ENCODE peak calls at places on chromosomes 6 and 20, in six cellular contexts. W is right cardiac atrium, A is uterus, S is endothelial cell of umbilical vein, B is MM.1S, H is psoas muscle. Z is an unnamed sample. For H3K4me1, the result is how much of the 10 kb centered on the place peaks cover.

GRCh38 chr6:88864347-88865057 is 98.9 kb downstream of the RNGTT start:
- DNase-seq in W (no peak), A (no peak), S (no peak), B (no peak), H (no peak), Z (no peak)

GRCh38 chr6:4256969-4257368 is 121.6 kb upstream of the ECI2 start:
- DNase-seq in W (no peak), A (no peak), S (peak), B (no peak), H (no peak), Z (no peak)

GRCh38 chr20:62423326-62423706 is 4.0 kb downstream of the RBBP8NL start:
- DNase-seq in W (no peak), A (no peak), S (no peak), B (no peak), H (no peak), Z (peak)

GRCh38 chr6:84522135-84522535 is 242.3 kb downstream of the TBX18 start:
- DNase-seq in W (peak), A (no peak), S (peak), B (no peak), H (no peak), Z (no peak)

GRCh38 chr20:10985536-10985935 is 311.7 kb upstream of the JAG1 start:
- DNase-seq in W (no peak), A (no peak), S (peak), B (no peak), H (no peak), Z (no peak)

GRCh38 chr6:34047913-34048867 is 97.7 kb downstream of the GRM4 start:
- DNase-seq in W (no peak), A (no peak), S (no peak), B (no peak), H (no peak), Z (no peak)

GRCh38 chr6:109892451-109893435 is 85.4 kb upstream of the GPR6 start:
- DNase-seq in W (no peak), A (no peak), S (no peak), B (no peak), H (no peak), Z (no peak)

GRCh38 chr20:53413188-53413631 is 180.4 kb downstream of the ZNF217 start:
- DNase-seq in W (peak), A (no peak), S (no peak), B (peak), H (peak), Z (no peak)

GRCh38 chr6:111589366-111589765 is 16.3 kb downstream of the TRAF3IP2 start:
- DNase-seq in W (peak), A (peak), S (peak), B (no peak), H (peak), Z (peak)

GRCh38 chr6:1285589-1286340 is 26.1 kb upstream of the FOXQ1 start:
- DNase-seq in W (peak), A (no peak), S (no peak), B (no peak), H (no peak), Z (no peak)

GRCh38 chr6:45415315-45415714 is 37.6 kb upstream of the SUPT3H start:
- DNase-seq in W (no peak), A (no peak), S (no peak), B (no peak), H (no peak), Z (no peak)

GRCh38 chr20:34987288-34988175 is 31.9 kb downstream of the MYH7B start:
- DNase-seq in W (no peak), A (no peak), S (no peak), B (no peak), H (no peak), Z (no peak)

GRCh38 chr6:25889877-25890853 is 16.1 kb upstream of the SLC17A3 start:
- DNase-seq in W (no peak), A (no peak), S (peak), B (peak), H (no peak), Z (no peak)

GRCh38 chr6:113994934-113995342 is 24.0 kb upstream of the HDAC2 start:
- DNase-seq in W (no peak), A (no peak), S (peak), B (peak), H (no peak), Z (peak)

GRCh38 chr6:97669191-97669651 is 386.2 kb upstream of the MMS22L start:
- DNase-seq in W (peak), A (no peak), S (no peak), B (no peak), H (no peak), Z (no peak)

GRCh38 chr20:41355192-41355591 is 11.4 kb downstream of the EMILIN3 start:
- DNase-seq in W (no peak), A (no peak), S (no peak), B (no peak), H (no peak), Z (no peak)

GRCh38 chr20:33604084-33604990 is 57.8 kb upstream of the C20orf144 start:
- DNase-seq in W (no peak), A (no peak), S (no peak), B (no peak), H (no peak), Z (no peak)

GRCh38 chr6:99119109-99120031 is 171.6 kb upstream of the FBXL4 start:
- DNase-seq in W (no peak), A (no peak), S (peak), B (peak), H (no peak), Z (no peak)

GRCh38 chr6:7541175-7542064 is at the start of gene DSP:
- DNase-seq in W (peak), A (no peak), S (peak), B (peak), H (peak), Z (peak)

GRCh38 chr6:36566418-36566905 is 19.2 kb upstream of the STK38 start:
- DNase-seq in W (no peak), A (no peak), S (no peak), B (no peak), H (no peak), Z (no peak)

GRCh38 chr20:11178946-11179654 is 505.3 kb upstream of the JAG1 start:
- DNase-seq in W (no peak), A (no peak), S (peak), B (no peak), H (no peak), Z (no peak)

GRCh38 chr20:45985573-45985972 is 13.6 kb upstream of the ZNF335 start:
- DNase-seq in W (no peak), A (no peak), S (no peak), B (no peak), H (no peak), Z (peak)

GRCh38 chr20:63895886-63896135 is 885 bp downstream of the DNAJC5 start:
- DNase-seq in W (no peak), A (no peak), S (no peak), B (no peak), H (no peak), Z (no peak)

DNA sequence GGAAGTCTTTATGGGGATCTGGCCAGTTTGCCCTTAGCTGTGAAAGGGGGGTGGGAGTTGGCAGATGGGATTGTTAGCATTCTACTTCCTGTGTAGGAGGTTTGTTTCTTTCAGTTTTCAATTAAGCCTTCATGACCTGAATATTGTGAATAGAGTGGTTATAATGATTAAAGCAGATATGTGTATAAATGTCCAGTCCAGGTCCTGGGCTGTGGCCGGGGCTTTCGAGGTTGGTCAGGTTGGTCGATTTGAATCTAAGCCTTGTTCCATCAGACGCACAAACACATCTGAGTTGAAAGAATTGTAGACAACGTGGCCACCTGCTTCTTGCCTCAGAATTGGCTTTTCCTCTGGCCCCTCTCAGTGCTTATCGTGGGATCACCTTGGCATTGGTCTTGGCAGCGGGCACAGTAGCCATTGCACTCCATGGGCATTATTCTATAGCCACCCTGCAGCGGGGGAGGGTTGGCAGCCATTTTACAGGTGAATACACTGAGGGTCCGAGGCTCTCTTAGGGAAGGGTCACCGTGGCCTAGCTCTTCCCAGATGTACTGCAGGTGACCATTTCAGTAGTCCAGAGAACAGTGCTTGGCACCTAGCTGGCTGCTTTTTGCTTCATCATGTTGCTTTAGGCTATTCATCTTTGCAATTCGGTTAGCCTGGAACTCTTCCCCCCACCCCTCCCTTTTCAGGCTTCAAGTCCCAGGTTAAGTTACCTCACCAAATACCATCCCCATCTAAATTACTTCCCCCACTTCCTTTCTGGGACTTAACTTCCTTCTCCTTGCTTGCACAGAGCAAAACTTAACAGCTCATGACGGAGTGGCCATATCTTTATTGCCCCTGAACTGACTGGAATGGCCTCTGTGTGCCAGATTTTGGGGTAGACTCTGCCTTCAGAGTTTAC is 1.1 kb downstream of the RNF114 start:
- DNase-seq in W (no peak), A (no peak), S (peak), B (peak), H (no peak), Z (no peak)
- H3K4me1 ChIP-seq in W (under half), A (under half), S (under half), B (under half), H (half or more), Z (under half)

GRCh38 chr6:53044071-53044470 is 21.1 kb upstream of the FBXO9 start:
- DNase-seq in W (peak), A (no peak), S (no peak), B (no peak), H (no peak), Z (no peak)

GRCh38 chr6:53042112-53042511 is 23.1 kb upstream of the FBXO9 start:
- DNase-seq in W (no peak), A (no peak), S (peak), B (no peak), H (no peak), Z (no peak)

GRCh38 chr6:53043626-53044025 is 21.6 kb upstream of the FBXO9 start:
- DNase-seq in W (no peak), A (no peak), S (no peak), B (no peak), H (no peak), Z (no peak)

GRCh38 chr6:53038148-53038547 is 27.1 kb upstream of the FBXO9 start:
- DNase-seq in W (no peak), A (no peak), S (no peak), B (no peak), H (no peak), Z (no peak)

GRCh38 chr6:53041356-53041755 is 23.8 kb upstream of the FBXO9 start:
- DNase-seq in W (no peak), A (no peak), S (no peak), B (no peak), H (no peak), Z (no peak)
- H3K4me3 ChIP-seq in W (no peak), A (no peak), S (no peak), B (no peak), H (no peak), Z (no peak)

GRCh38 chr6:158059108-158059507 is 77.4 kb downstream of the SYNJ2 start:
- DNase-seq in W (no peak), A (no peak), S (no peak), B (no peak), H (no peak), Z (no peak)
- H3K4me1 ChIP-seq in W (under half), A (under half), S (half or more), B (under half), H (under half), Z (under half)

GRCh38 chr6:31717499-31718222 is 2.5 kb downstream of the LY6G6D start:
- DNase-seq in W (no peak), A (no peak), S (no peak), B (no peak), H (no peak), Z (no peak)

GRCh38 chr6:31720196-31720770 is 1.3 kb downstream of the LY6G6C start:
- DNase-seq in W (no peak), A (no peak), S (no peak), B (no peak), H (no peak), Z (no peak)

GRCh38 chr6:31715022-31715683 is at the start of gene LY6G6D:
- DNase-seq in W (no peak), A (no peak), S (no peak), B (no peak), H (no peak), Z (no peak)

GRCh38 chr6:31719001-31719400 is 2.5 kb downstream of the LY6G6C start:
- DNase-seq in W (no peak), A (no peak), S (no peak), B (no peak), H (no peak), Z (no peak)

GRCh38 chr6:31718294-31718693 is 3.1 kb downstream of the LY6G6D start:
- DNase-seq in W (no peak), A (no peak), S (no peak), B (no peak), H (no peak), Z (no peak)
- H3K4me3 ChIP-seq in W (no peak), A (no peak), S (no peak), B (no peak), H (no peak), Z (no peak)

GRCh38 chr6:106520711-106521367 is 108.5 kb downstream of the RTN4IP1 start:
- DNase-seq in W (no peak), A (no peak), S (no peak), B (no peak), H (no peak), Z (no peak)
- H3K4me1 ChIP-seq in W (under half), A (under half), S (under half), B (under half), H (under half), Z (half or more)